ENCODE peak calls at places on chromosomes 2 and 18, in five cellular contexts. G, J, R, V and B are unnamed samples.

GRCh38 chr2:120791961-120792295 is 56.3 kb downstream of the GLI2 start:
- DNase-seq in R (peak), V (no peak), J (no peak), G (no peak), B (peak)

GRCh38 chr2:181143790-181144300 is 163.4 kb downstream of the UBE2E3 start:
- DNase-seq in V (no peak), R (peak), G (no peak), J (no peak), B (no peak)

GRCh38 chr2:122358729-122359128 is 603.3 kb downstream of the TSN start:
- DNase-seq in G (no peak), R (no peak), J (no peak), V (no peak), B (no peak)

GRCh38 chr2:239383036-239383795 is 17.6 kb downstream of the HDAC4 start:
- DNase-seq in J (no peak), V (no peak), R (no peak), G (no peak), B (no peak)

GRCh38 chr2:112730791-112731190 is 10.0 kb downstream of the NT5DC4 start:
- DNase-seq in V (no peak), R (no peak), G (no peak), J (no peak), B (peak)

GRCh38 chr2:204491528-204491927 is 53.7 kb upstream of the PARD3B start:
- DNase-seq in G (no peak), J (no peak), V (no peak), R (peak), B (no peak)

GRCh38 chr2:39503277-39503676 is 66.2 kb upstream of the MAP4K3 start:
- DNase-seq in V (no peak), G (no peak), J (no peak), R (no peak), B (no peak)

GRCh38 chr2:170235860-170236638 is 58.1 kb downstream of the MYO3B start:
- DNase-seq in R (peak), J (no peak), V (no peak), G (peak), B (peak)

GRCh38 chr18:22694954-22695353 is 238.2 kb upstream of the RBBP8 start:
- DNase-seq in J (no peak), V (no peak), R (peak), G (no peak), B (peak)

GRCh38 chr18:78736015-78736690 is 243.5 kb upstream of the SALL3 start:
- DNase-seq in G (no peak), J (no peak), R (no peak), V (no peak), B (peak)

GRCh38 chr2:101022221-101022620 is 20.1 kb downstream of the RPL31 start:
- DNase-seq in J (no peak), V (no peak), R (no peak), G (no peak), B (peak)

GRCh38 chr2:229129738-229130371 is 141.2 kb downstream of the PID1 start:
- DNase-seq in R (peak), G (no peak), V (no peak), J (no peak), B (peak)

GRCh38 chr18:76265375-76266225 is 229.4 kb downstream of the ZNF516 start:
- DNase-seq in J (no peak), R (peak), G (no peak), V (no peak), B (no peak)

GRCh38 chr2:158048327-158048726 is 53.3 kb upstream of the UPP2 start:
- DNase-seq in R (no peak), J (no peak), G (no peak), V (no peak), B (no peak)

GRCh38 chr18:906416-907170 is 1.9 kb downstream of the ADCYAP1 start:
- DNase-seq in G (no peak), R (no peak), V (no peak), J (no peak), B (no peak)

GRCh38 chr2:11286323-11286722 is 58.1 kb downstream of the ROCK2 start:
- DNase-seq in V (no peak), J (no peak), R (no peak), G (no peak), B (no peak)

GRCh38 chr2:113755690-113756063 is 765 bp downstream of the SLC35F5 start:
- DNase-seq in V (no peak), J (no peak), R (peak), G (peak), B (peak)

GRCh38 chr2:237198144-237198900 is 112.6 kb downstream of the COPS8 start:
- DNase-seq in R (peak), V (no peak), J (no peak), G (no peak), B (no peak)

GRCh38 chr18:70535041-70535440 is 246.2 kb downstream of the SOCS6 start:
- DNase-seq in R (no peak), G (no peak), V (no peak), J (no peak), B (no peak)

GRCh38 chr2:24568492-24568891 is 77.4 kb downstream of the NCOA1 start:
- DNase-seq in G (no peak), V (no peak), J (no peak), R (no peak), B (no peak)

GRCh38 chr2:72143441-72144356 is 4.0 kb downstream of the CYP26B1 start:
- DNase-seq in R (no peak), V (no peak), J (no peak), G (no peak), B (peak)

GRCh38 chr2:174635747-174636399 is 38.3 kb upstream of the WIPF1 start:
- DNase-seq in V (no peak), R (peak), J (no peak), G (no peak), B (no peak)

GRCh38 chr2:202817771-202818170 is 53.8 kb downstream of the ICA1L start:
- DNase-seq in G (no peak), J (no peak), V (no peak), R (no peak), B (no peak)

GRCh38 chr18:45104071-45104440 is 423.4 kb downstream of the SETBP1 start:
- DNase-seq in V (no peak), G (no peak), R (no peak), J (no peak), B (no peak)

GRCh38 chr2:8648441-8648840 is 33.4 kb upstream of the ID2 start:
- DNase-seq in V (no peak), J (no peak), R (no peak), G (no peak), B (no peak)

GRCh38 chr18:52636536-52636935 is 296.5 kb downstream of the DCC start:
- DNase-seq in G (no peak), J (no peak), R (no peak), V (no peak), B (no peak)

GRCh38 chr18:47720741-47721140 is 209.7 kb downstream of the SMAD2 start:
- DNase-seq in G (no peak), R (no peak), V (no peak), J (no peak), B (no peak)

GRCh38 chr2:162155093-162155492 is 3.0 kb upstream of the GCG start:
- DNase-seq in V (no peak), R (no peak), J (no peak), G (no peak), B (no peak)